ENCODE peak calls at places on chromosomes 6 and 20, in seven cellular contexts. F is heart right ventricle; L is LoVo; W is OCI-LY7; M is fibroblast of lung; S is activated naive CD4-positive, alpha-beta T cell; C is NCI-H82. Z is an unnamed sample.

GRCh38 chr6:39223535-39223934 is 5.7 kb downstream of the KCNK5 start:
- DNase-seq in S (no peak), F (no peak), M (no peak), L (no peak), W (no peak), C (no peak), Z (no peak)

GRCh38 chr20:62428008-62428384 is 657 bp upstream of the RBBP8NL start:
- DNase-seq in W (no peak), F (no peak), L (no peak), S (no peak), C (no peak), M (no peak), Z (no peak)

GRCh38 chr20:49620364-49621240 is 52.7 kb upstream of the PTGIS start:
- DNase-seq in M (no peak), C (no peak), S (no peak), W (peak; percentile 92), L (no peak), F (no peak), Z (no peak)

GRCh38 chr20:62543470-62544302 is 67.9 kb upstream of the GATA5 start:
- DNase-seq in F (no peak), M (no peak), S (no peak), C (no peak), L (no peak), W (no peak), Z (no peak)

GRCh38 chr20:58889334-58890072 is 37.0 kb downstream of the GNAS start:
- DNase-seq in S (no peak), C (no peak), F (no peak), W (peak; percentile 34), L (no peak), M (no peak), Z (no peak)

GRCh38 chr6:42644211-42644610 is 78.2 kb downstream of the PRPH2 start:
- DNase-seq in F (no peak), L (no peak), M (no peak), S (no peak), W (no peak), C (no peak), Z (no peak)

GRCh38 chr6:30826961-30827342 is 57.4 kb upstream of the DDR1 start:
- DNase-seq in F (no peak), W (no peak), M (peak; percentile 43), S (no peak), L (peak; percentile 31), C (no peak), Z (no peak)

GRCh38 chr6:32852018-32852843 is 1.3 kb downstream of the TAP1 start:
- DNase-seq in L (no peak), C (no peak), S (no peak), F (no peak), W (no peak), M (peak; percentile 13), Z (no peak)

GRCh38 chr6:4162345-4162744 is 27.0 kb upstream of the ECI2 start:
- DNase-seq in W (no peak), F (no peak), S (no peak), C (peak; percentile 29), M (no peak), L (no peak), Z (no peak)

GRCh38 chr20:43726811-43727338 is at the start of gene GTSF1L:
- DNase-seq in S (no peak), C (no peak), L (no peak), F (no peak), M (peak; percentile 90), W (no peak), Z (no peak)

Z was measured in NCI-H446.